ENCODE peak calls at places on chromosomes 6 and 20, in four cellular contexts. A, D, T and W are unnamed samples. For H3K4me1, the result is how much of the 10 kb centered on the place peaks cover.

GRCh38 chr6:26205625-26206574 is 118.7 kb downstream of the HFE start:
- DNase-seq in A (no peak), D (no peak), T (no peak), W (no peak)

GRCh38 chr20:44198872-44199271 is 11.7 kb downstream of the OSER1 start:
- DNase-seq in A (no peak), D (no peak), T (no peak), W (no peak)

GRCh38 chr20:17811605-17811965 is 111.8 kb downstream of the BANF2 start:
- DNase-seq in A (no peak), D (no peak), T (no peak), W (peak)

GRCh38 chr6:75246386-75246785 is 2.8 kb upstream of the COX7A2 start:
- DNase-seq in A (no peak), D (no peak), T (no peak), W (no peak)

GRCh38 chr20:8930691-8931090 is 138.2 kb upstream of the PLCB4 start:
- DNase-seq in A (no peak), D (no peak), T (no peak), W (no peak)

GRCh38 chr6:73032586-73032985 is 192.7 kb downstream of the KHDC1L start:
- DNase-seq in A (no peak), D (no peak), T (no peak), W (no peak)

GRCh38 chr6:97790926-97791590 is 508.0 kb upstream of the MMS22L start:
- DNase-seq in A (no peak), D (no peak), T (no peak), W (no peak)

GRCh38 chr6:150573041-150573681 is 26.5 kb upstream of the PLEKHG1 start:
- DNase-seq in A (peak), D (no peak), T (no peak), W (no peak)

GRCh38 chr6:92329416-92329815 is 1089.9 kb downstream of the EPHA7 start:
- DNase-seq in A (no peak), D (no peak), T (no peak), W (no peak)

GRCh38 chr6:152458648-152459047 is 178.5 kb downstream of the SYNE1 start:
- DNase-seq in A (no peak), D (no peak), T (no peak), W (no peak)

GRCh38 chr20:16846011-16846410 is 97.9 kb downstream of the OTOR start:
- DNase-seq in A (no peak), D (no peak), T (no peak), W (no peak)

GRCh38 chr20:24646331-24646730 is 176.9 kb downstream of the SYNDIG1 start:
- DNase-seq in A (no peak), D (no peak), T (no peak), W (no peak)

GRCh38 chr20:24648919-24649318 is 179.5 kb downstream of the SYNDIG1 start:
- DNase-seq in A (no peak), D (no peak), T (no peak), W (no peak)

GRCh38 chr20:24650091-24650490 is 180.7 kb downstream of the SYNDIG1 start:
- DNase-seq in A (no peak), D (no peak), T (no peak), W (peak)

GRCh38 chr20:24648481-24648880 is 179.1 kb downstream of the SYNDIG1 start:
- DNase-seq in A (no peak), D (no peak), T (no peak), W (no peak)

DNA sequence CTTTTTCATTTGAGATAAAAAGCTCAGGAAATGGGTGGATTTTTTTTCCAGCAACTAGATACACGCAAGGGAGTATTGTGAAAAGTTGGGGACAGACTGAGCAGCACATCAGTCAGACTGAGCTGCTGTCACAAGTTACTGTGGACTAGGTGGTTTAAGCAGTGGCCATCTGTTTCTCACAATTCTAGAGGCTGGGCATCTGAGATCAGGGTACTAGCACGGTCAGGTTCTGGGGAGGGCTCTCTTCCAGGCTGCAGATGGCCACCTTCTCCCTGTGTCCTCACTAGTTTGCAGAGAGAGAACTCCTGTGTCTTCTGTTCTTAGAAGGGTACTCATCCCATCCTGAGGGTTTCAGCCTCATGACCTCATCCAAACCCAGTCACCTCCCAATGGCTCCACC is 178.3 kb downstream of the SYNDIG1 start:
- DNase-seq in A (no peak), D (no peak), T (no peak), W (no peak)
- H3K4me1 ChIP-seq in A (under half), D (under half), T (under half), W (under half)

GRCh38 chr6:132445201-132445951 is 44.1 kb upstream of the MOXD1 start:
- DNase-seq in A (no peak), D (no peak), T (no peak), W (no peak)
- H3K27ac ChIP-seq in A (no peak), D (no peak), T (no peak), W (no peak)

DNA sequence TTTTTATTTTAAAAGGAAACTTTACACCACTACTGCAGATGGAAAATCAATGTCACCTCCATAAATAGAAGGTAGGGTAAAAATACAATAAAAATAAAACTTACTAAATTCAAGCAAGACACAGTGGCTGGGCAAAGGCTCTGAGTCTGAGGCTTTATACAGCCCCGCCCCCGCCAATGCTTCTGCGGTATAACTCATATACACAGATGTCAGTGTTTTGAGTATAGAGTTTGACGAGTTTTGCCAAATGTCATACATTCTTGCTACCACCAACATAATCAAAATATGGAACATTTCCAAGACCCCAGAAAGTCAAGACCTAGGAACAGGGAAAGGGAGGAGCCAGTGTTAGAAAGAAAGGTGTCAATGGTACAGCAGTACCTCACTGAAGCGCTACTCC is 12.8 kb downstream of the NFATC2 start:
- DNase-seq in A (no peak), D (no peak), T (no peak), W (no peak)
- H3K4me1 ChIP-seq in A (half or more), D (under half), T (half or more), W (under half)

GRCh38 chr6:16746812-16747211 is 14.4 kb downstream of the ATXN1 start:
- DNase-seq in A (no peak), D (no peak), T (no peak), W (no peak)
- H3K27ac ChIP-seq in A (peak), D (peak), T (peak), W (no peak)

GRCh38 chr20:33995053-33995816 is 1.5 kb downstream of the RALY start:
- DNase-seq in A (no peak), D (no peak), T (peak), W (no peak)

GRCh38 chr20:33992923-33993799 is 550 bp upstream of the RALY start:
- DNase-seq in A (peak), D (peak), T (peak), W (peak)

GRCh38 chr20:33992145-33992922 is 1.4 kb upstream of the RALY start:
- DNase-seq in A (no peak), D (no peak), T (no peak), W (no peak)

GRCh38 chr20:33994624-33994913 is 858 bp downstream of the RALY start:
- DNase-seq in A (no peak), D (no peak), T (no peak), W (no peak)

DNA sequence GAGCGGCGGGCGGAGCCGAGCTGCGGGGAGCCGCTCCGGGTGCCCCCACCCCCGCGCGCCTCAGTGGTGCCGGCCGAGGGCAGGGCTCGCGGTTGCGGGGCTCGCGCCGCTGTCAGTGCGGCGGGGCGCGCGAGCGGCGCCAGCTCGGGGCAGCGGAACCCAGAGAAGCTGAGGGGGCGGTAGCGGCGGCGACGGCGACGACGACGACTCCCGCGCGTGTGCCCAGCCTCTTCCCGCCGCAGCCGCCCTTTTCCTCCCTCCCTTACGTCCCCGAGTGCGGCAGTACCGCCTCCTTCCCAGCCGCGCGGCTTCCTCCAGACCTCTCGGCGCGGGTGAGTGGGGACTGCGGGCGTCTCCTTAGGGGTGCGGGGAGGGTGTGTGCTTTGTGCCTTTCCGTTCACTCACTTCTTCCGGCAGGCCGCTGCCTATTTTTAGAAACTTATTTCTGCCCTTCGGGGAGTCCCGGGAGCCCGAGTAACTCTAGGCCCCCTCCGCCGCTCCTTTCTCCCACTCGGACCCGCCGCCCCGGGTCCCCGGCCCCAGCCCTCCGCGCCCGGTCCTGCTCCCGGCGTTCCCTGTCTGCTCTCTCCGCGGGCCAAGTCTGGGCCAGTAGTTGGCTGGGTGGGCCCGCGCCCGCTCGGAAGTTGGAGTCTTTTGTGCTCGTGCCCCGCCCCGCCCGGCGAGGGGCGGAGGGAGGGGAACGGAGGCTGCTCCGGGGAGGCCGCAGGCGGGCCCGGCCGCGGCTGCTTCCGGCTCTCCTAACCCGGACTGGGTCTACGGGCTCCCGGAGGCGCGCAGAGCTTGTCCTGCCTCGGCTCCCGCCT is at the start of gene RALY:
- DNase-seq in A (peak), D (peak), T (peak), W (peak)
- H3K4me1 ChIP-seq in A (half or more), D (under half), T (half or more), W (under half)

GRCh38 chr6:56690519-56691200 is 48.0 kb upstream of the DST start:
- DNase-seq in A (no peak), D (no peak), T (no peak), W (no peak)
- H3K27ac ChIP-seq in A (peak), D (peak), T (peak), W (peak)

DNA sequence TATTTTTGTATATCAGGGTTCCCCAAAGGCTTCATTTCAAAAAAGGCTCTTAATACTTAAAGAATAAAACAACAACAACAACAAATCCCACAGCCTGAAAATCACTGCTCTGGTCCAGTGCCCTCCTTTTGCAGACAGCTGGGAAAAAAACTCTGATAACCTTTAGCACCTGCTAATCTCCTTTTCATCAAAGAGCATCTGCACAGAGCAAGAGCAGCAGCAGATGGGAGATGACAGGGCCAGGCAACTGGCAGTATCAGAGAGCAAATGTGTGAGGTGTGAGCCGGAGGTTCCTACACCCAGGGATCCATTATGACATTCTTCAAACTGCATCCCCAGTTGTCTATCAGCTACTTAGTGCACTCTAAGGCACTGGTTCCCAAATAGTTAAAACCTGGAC is 25.7 kb downstream of the TTI1 start:
- DNase-seq in A (no peak), D (no peak), T (no peak), W (no peak)
- H3K4me1 ChIP-seq in A (under half), D (under half), T (under half), W (under half)

DNA sequence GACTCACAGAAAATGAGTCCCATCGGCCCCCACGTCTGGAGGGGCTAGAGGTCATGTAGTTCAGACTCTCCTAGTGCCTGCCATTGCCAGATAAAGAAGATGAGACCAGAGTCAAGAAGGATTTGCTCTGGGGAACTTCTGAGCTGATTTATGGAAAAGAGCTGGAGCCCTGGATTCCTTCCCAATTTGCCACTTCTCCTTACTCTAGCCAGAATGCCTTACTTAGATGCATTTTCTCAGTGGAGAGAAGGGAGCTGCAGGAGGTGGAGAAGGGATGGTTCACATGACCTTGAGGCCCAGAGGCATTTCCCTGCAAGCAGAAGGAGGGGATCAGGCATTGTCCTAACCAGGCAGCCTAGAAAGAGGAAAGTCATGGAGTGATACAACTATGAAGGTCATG is 122.2 kb downstream of the UNC5CL start:
- DNase-seq in A (no peak), D (no peak), T (no peak), W (no peak)
- H3K27ac ChIP-seq in A (no peak), D (no peak), T (no peak), W (no peak)